ENCODE peak calls at places on chromosomes 13 and 19, in four cellular contexts. Y, U, D and K are unnamed samples.

GRCh38 chr19:46076951-46077814 is 36.4 kb upstream of the IGFL4 start:
- DNase-seq in Y (no peak), U (no peak), D (no peak), K (no peak)

GRCh38 chr19:10206226-10206873 is 11.6 kb upstream of the DNMT1 start:
- DNase-seq in Y (no peak), U (no peak), D (no peak), K (no peak)

GRCh38 chr19:31338069-31338767 is 11.0 kb downstream of the TSHZ3 start:
- DNase-seq in Y (no peak), U (peak), D (no peak), K (no peak)

GRCh38 chr13:112754281-112755025 is 64.6 kb downstream of the ATP11A start:
- DNase-seq in Y (no peak), U (no peak), D (no peak), K (peak)

GRCh38 chr13:48320906-48321510 is 17.5 kb downstream of the RB1 start:
- DNase-seq in Y (no peak), U (no peak), D (no peak), K (no peak)

GRCh38 chr19:44401108-44401786 is at the start of gene ZNF285:
- DNase-seq in Y (peak), U (peak), D (peak), K (peak)

GRCh38 chr13:112776354-112776753 is 86.5 kb downstream of the ATP11A start:
- DNase-seq in Y (no peak), U (no peak), D (no peak), K (no peak)

GRCh38 chr13:40440990-40441820 is 225.2 kb downstream of the FOXO1 start:
- DNase-seq in Y (no peak), U (peak), D (no peak), K (no peak)

GRCh38 chr19:18418034-18418724 is 1.0 kb upstream of the SSBP4 start:
- DNase-seq in Y (no peak), U (peak), D (no peak), K (no peak)

GRCh38 chr19:53388168-53388567 is 6.8 kb upstream of the ZNF765 start:
- DNase-seq in Y (no peak), U (no peak), D (no peak), K (no peak)

GRCh38 chr13:68439821-68440220 is 1209.7 kb upstream of the PCDH9 start:
- DNase-seq in Y (no peak), U (no peak), D (no peak), K (no peak)

GRCh38 chr19:50320051-50320450 is 9.1 kb downstream of the KCNC3 start:
- DNase-seq in Y (no peak), U (no peak), D (no peak), K (peak)

GRCh38 chr19:18832331-18833140 is 777 bp downstream of the UPF1 start:
- DNase-seq in Y (no peak), U (no peak), D (peak), K (no peak)

GRCh38 chr13:104847863-104848262 is 1687.6 kb downstream of the EFNB2 start:
- DNase-seq in Y (no peak), U (no peak), D (no peak), K (no peak)

GRCh38 chr19:28245937-28246336 is 967.0 kb downstream of the UQCRFS1 start:
- DNase-seq in Y (no peak), U (no peak), D (no peak), K (no peak)

GRCh38 chr13:110546933-110547332 is 14.6 kb downstream of the RAB20 start:
- DNase-seq in Y (no peak), U (peak), D (no peak), K (no peak)

GRCh38 chr13:108643646-108644353 is 14.4 kb downstream of the MYO16 start:
- DNase-seq in Y (no peak), U (no peak), D (no peak), K (no peak)

GRCh38 chr19:55368701-55369563 is 1.3 kb downstream of the IL11 start:
- DNase-seq in Y (no peak), U (peak), D (no peak), K (no peak)

GRCh38 chr19:45496349-45496953 is 396 bp downstream of the RTN2 start:
- DNase-seq in Y (no peak), U (no peak), D (no peak), K (no peak)

GRCh38 chr19:6343462-6343861 is 10.1 kb upstream of the ACER1 start:
- DNase-seq in Y (no peak), U (no peak), D (no peak), K (no peak)

GRCh38 chr19:5557691-5558090 is 10.1 kb downstream of the TINCR start:
- DNase-seq in Y (no peak), U (no peak), D (no peak), K (no peak)